ENCODE peak calls at places on chromosome 20, in five cellular contexts. Y, M, K, Q and L are unnamed samples.
A peak's percentile ranks its signal among the peaks of the same experiment; 100 is the strongest.

GRCh38 chr20:53869466-53870258 is 200.7 kb downstream of the BCAS1 start:
- DNase-seq in Y (peak; percentile 79), M (peak; percentile 74), Q (peak; percentile 33), K (peak; percentile 56), L (peak; percentile 38)

GRCh38 chr20:62156592-62157386 is 13.2 kb downstream of the SS18L1 start:
- DNase-seq in K (peak; percentile 68), M (peak; percentile 84), Q (no peak), Y (peak; percentile 60), L (peak; percentile 96)

GRCh38 chr20:24151621-24152020 is 163.0 kb upstream of the GGTLC1 start:
- DNase-seq in Y (no peak), M (no peak), Q (no peak), K (no peak), L (no peak)

GRCh38 chr20:8805737-8806442 is 263.0 kb upstream of the PLCB4 start:
- DNase-seq in M (no peak), Y (no peak), K (no peak), Q (no peak), L (no peak)

GRCh38 chr20:17533396-17533795 is 2.2 kb upstream of the BFSP1 start:
- DNase-seq in K (no peak), M (peak; percentile 44), Q (no peak), Y (no peak), L (peak; percentile 39)

GRCh38 chr20:31508517-31509244 is 5.6 kb upstream of the HM13 start:
- DNase-seq in M (no peak), K (no peak), Y (no peak), Q (no peak), L (no peak)

GRCh38 chr20:34364013-34364382 is 925 bp downstream of the ITCH start:
- DNase-seq in Y (no peak), K (no peak), Q (no peak), M (peak; percentile 18), L (no peak)

GRCh38 chr20:63082939-63083735 is 76.4 kb upstream of the BHLHE23 start:
- DNase-seq in Y (no peak), M (no peak), K (no peak), Q (no peak), L (no peak)

GRCh38 chr20:59204201-59204894 is 40.7 kb downstream of the ZNF831 start:
- DNase-seq in Q (no peak), M (no peak), K (no peak), Y (no peak), L (no peak)

GRCh38 chr20:63957004-63957689 is 931 bp upstream of the UCKL1 start:
- DNase-seq in M (peak; percentile 86), Q (no peak), K (peak; percentile 79), Y (peak; percentile 71), L (peak; percentile 94)

GRCh38 chr20:52190437-52191131 is 995 bp downstream of the ZFP64 start:
- DNase-seq in Y (peak; percentile 34), M (peak; percentile 68), K (no peak), Q (no peak), L (peak; percentile 68)

GRCh38 chr20:63978319-63979220 is 872 bp downstream of the SAMD10 start:
- DNase-seq in M (peak; percentile 76), K (peak; percentile 62), Y (peak; percentile 89), Q (no peak), L (peak; percentile 79)

GRCh38 chr20:52031574-52032303 is 159.8 kb downstream of the ZFP64 start:
- DNase-seq in M (no peak), Q (no peak), K (peak; percentile 29), Y (no peak), L (no peak)

GRCh38 chr20:24762371-24762770 is 186.7 kb upstream of the CST7 start:
- DNase-seq in K (no peak), Q (no peak), M (no peak), Y (peak; percentile 1), L (no peak)

GRCh38 chr20:3312940-3313656 is 74.1 kb upstream of the SLC4A11 start:
- DNase-seq in K (no peak), Q (no peak), M (no peak), Y (no peak), L (no peak)

GRCh38 chr20:34312544-34313217 is 9.5 kb upstream of the AHCY start:
- DNase-seq in Y (peak; percentile 89), M (peak; percentile 83), K (peak; percentile 84), Q (peak; percentile 67), L (peak; percentile 91)

GRCh38 chr20:46283426-46283825 is 24.9 kb downstream of the CDH22 start:
- DNase-seq in K (no peak), Q (no peak), Y (no peak), M (no peak), L (no peak)

GRCh38 chr20:17568972-17569471 is 853 bp upstream of the DSTN start:
- DNase-seq in Q (peak; percentile 72), K (peak; percentile 83), Y (peak; percentile 87), M (peak; percentile 57), L (peak; percentile 81)

GRCh38 chr20:49700411-49701185 is 13.1 kb downstream of the B4GALT5 start:
- DNase-seq in M (peak; percentile 40), Y (no peak), Q (no peak), K (no peak), L (no peak)

GRCh38 chr20:16583444-16583843 is 10.2 kb upstream of the KIF16B start:
- DNase-seq in K (no peak), Q (no peak), Y (no peak), M (no peak), L (no peak)

GRCh38 chr20:44188752-44189151 is 1.8 kb upstream of the JPH2 start:
- DNase-seq in Q (no peak), Y (no peak), K (no peak), M (no peak), L (no peak)

GRCh38 chr20:32482251-32483220 is 102.6 kb downstream of the NOL4L start:
- DNase-seq in Q (no peak), K (no peak), Y (peak; percentile 55), M (no peak), L (peak; percentile 73)

GRCh38 chr20:58171796-58172425 is 56.5 kb downstream of the ANKRD60 start:
- DNase-seq in Q (no peak), Y (no peak), M (no peak), K (no peak), L (no peak)

GRCh38 chr20:48904566-48905321 is 16.8 kb upstream of the ARFGEF2 start:
- DNase-seq in K (peak; percentile 60), Q (no peak), Y (peak; percentile 67), M (peak; percentile 69), L (peak; percentile 68)

GRCh38 chr20:41577129-41578009 is 40.8 kb downstream of the CHD6 start:
- DNase-seq in M (no peak), K (no peak), Q (no peak), Y (no peak), L (no peak)

GRCh38 chr20:52056203-52057062 is 135.1 kb downstream of the ZFP64 start:
- DNase-seq in Q (no peak), K (no peak), M (no peak), Y (no peak), L (no peak)

GRCh38 chr20:32017711-32018251 is 7.5 kb downstream of the CCM2L start:
- DNase-seq in Y (peak; percentile 72), Q (no peak), K (no peak), M (peak; percentile 63), L (peak; percentile 72)

GRCh38 chr20:4987130-4987529 is 14.2 kb downstream of the SLC23A2 start:
- DNase-seq in K (no peak), Q (no peak), M (no peak), Y (no peak), L (no peak)
- TF ChIP-seq EP300 in K (no peak), Q (no peak), M (no peak), Y (no peak), L (no peak)

DNA sequence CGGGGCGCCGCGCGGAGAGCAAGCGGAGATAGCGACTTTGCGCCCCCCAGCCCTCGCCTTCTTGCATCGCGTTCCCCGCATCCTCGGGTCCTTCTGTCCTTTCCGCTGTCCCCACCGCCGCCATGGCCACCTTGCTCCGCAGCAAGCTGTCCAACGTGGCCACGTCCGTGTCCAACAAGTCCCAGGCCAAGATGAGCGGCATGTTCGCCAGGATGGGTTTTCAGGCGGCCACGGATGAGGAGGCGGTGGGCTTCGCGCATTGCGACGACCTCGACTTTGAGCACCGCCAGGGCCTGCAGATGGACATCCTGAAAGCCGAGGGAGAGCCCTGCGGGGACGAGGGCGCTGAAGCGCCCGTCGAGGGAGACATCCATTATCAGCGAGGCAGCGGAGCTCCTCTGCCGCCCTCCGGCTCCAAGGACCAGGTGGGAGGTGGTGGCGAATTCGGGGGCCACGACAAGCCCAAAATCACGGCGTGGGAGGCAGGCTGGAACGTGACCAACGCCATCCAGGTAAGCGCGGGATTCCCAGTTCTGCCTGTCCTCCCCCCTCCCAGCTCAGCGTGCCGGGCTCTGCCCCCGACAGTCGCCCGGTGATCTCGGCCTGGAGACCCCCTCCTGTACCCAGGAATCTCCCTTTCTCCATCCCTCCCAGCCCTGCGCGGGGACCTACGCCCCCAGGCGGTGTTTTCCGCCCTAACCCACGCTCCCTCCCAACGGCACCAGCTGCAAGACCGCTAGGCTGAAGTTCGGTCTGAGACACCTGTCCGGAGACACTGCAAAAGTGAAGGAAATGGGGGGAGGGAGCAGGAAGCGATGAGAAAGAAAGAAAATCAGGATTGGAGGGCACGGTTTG is 544 bp downstream of the SLC32A1 start:
- DNase-seq in Q (no peak), M (no peak), Y (no peak), K (no peak), L (peak; percentile 64)
- H3K27me3 ChIP-seq in Q (peaks cover 98% of the 10 kb centered on the region), M (peaks cover 39% of the 10 kb centered on the region), Y (peaks cover 100% of the 10 kb centered on the region), K (no peaks in the 10 kb centered on the region), L (peaks cover 98% of the 10 kb centered on the region)

DNA sequence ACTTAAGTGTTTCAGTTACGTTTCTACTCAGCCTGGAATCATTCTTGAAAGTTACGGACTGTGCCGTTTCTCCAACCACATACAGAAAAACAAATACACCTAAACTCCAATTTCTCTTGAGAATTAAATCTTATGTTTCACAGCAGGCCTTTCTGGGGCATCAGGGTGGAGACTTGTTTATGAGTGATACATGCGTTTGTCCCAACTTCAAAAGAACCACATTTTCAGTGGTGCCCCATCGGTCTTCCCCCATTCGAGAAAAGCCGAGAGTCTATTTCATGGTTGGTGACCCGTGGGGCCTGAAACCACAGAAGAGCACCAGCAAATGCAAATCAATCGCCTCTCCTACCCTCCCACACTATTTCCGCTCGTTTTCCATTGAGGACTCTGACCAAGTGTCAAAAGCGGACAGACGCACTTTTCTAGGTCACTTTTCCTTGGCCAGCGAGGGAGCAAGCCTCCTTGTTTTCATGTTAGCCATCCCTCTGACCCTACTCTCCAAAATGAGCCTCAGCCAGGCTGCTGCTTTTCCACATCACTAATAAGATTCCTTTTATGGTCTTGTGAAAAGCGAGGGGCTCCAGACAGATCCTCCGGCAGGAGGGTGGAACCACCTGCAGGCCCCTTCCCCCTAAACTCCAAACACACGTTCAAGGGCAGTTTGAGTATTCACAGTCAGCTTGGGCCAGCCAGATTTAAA is 3.1 kb downstream of the JAG1 start:
- DNase-seq in Q (no peak), Y (no peak), K (no peak), M (no peak), L (no peak)
- TF ChIP-seq EP300 in Q (no peak), Y (no peak), K (no peak), M (no peak), L (no peak)

DNA sequence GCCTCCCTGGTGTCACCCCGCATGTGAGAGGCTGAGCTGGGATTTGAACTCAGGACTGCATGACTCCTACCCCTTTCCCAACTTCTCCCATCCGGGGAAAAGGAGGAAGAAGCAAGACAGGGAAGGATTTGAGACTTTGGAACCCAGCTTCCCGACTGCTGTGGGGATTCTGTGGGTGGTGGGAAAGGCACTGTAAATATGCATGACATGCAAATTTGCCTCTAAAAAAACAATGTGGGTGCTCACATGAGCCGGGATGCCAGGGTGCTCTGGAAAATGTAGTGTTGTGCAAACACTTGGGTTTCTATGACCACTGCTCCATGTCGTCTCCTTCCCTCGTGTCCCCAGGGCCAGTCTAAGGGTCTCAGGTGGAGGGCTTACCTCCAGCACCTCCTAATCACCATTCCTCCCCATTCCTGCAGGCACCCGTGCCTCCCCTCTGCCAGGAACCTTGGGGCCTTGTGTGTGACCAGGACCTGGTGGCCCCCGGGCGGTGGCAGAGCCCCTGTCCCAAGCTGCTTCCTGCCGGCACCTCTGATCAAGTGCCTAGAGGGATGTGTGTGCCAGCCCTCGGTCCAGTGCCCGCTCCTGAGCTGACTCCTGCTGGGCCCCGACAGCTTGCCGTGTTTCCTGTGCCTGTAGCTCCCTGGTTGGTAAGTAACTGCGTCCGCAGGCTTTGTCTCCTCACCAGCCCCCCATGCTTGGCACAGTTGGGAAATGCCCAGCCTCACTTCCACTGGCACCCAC is 60.7 kb downstream of the DLGAP4 start:
- DNase-seq in Q (no peak), K (no peak), Y (no peak), M (no peak), L (no peak)
- H3K27me3 ChIP-seq in Q (no peaks in the 10 kb centered on the region), K (no peaks in the 10 kb centered on the region), Y (peaks cover 10% of the 10 kb centered on the region), M (peaks cover 16% of the 10 kb centered on the region), L (peaks cover 27% of the 10 kb centered on the region)